ENCODE peak calls at places on chromosomes 12 and 14, in four cellular contexts. One of them, this sample, is unnamed.

GRCh38 chr14:95906591-95906990 is 30.0 kb downstream of the TUNAR start:
- DNase-seq in MM.1S: no peak
- DNase-seq in fibroblast of mammary gland: no peak
- DNase-seq in heart right ventricle: no peak
- DNase-seq in this sample: no peak

GRCh38 chr14:34781242-34781641 is 66.8 kb upstream of the CFL2 start:
- DNase-seq in MM.1S: no peak
- DNase-seq in fibroblast of mammary gland: peak
- DNase-seq in heart right ventricle: no peak
- DNase-seq in this sample: peak

GRCh38 chr12:52903285-52903854 is 1.5 kb downstream of the KRT8 start:
- DNase-seq in MM.1S: no peak
- DNase-seq in fibroblast of mammary gland: peak
- DNase-seq in heart right ventricle: peak
- DNase-seq in this sample: peak

GRCh38 chr14:102777711-102778615 is 714 bp downstream of the TRAF3 start:
- DNase-seq in MM.1S: peak
- DNase-seq in fibroblast of mammary gland: peak
- DNase-seq in heart right ventricle: peak
- DNase-seq in this sample: peak

GRCh38 chr12:110224379-110225304 is 56.4 kb upstream of the ATP2A2 start:
- DNase-seq in MM.1S: peak
- DNase-seq in fibroblast of mammary gland: peak
- DNase-seq in heart right ventricle: no peak
- DNase-seq in this sample: peak

GRCh38 chr14:102870246-102870645 is 52.2 kb upstream of the AMN start:
- DNase-seq in MM.1S: no peak
- DNase-seq in fibroblast of mammary gland: no peak
- DNase-seq in heart right ventricle: no peak
- DNase-seq in this sample: no peak

GRCh38 chr12:31874961-31875608 is 84.1 kb upstream of the RESF1 start:
- DNase-seq in MM.1S: peak
- DNase-seq in fibroblast of mammary gland: peak
- DNase-seq in heart right ventricle: peak
- DNase-seq in this sample: peak

GRCh38 chr12:114664661-114665320 is 19.2 kb downstream of the TBX3 start:
- DNase-seq in MM.1S: no peak
- DNase-seq in fibroblast of mammary gland: no peak
- DNase-seq in heart right ventricle: no peak
- DNase-seq in this sample: no peak

GRCh38 chr12:12880537-12880936 is 10.8 kb upstream of the GPRC5A start:
- DNase-seq in MM.1S: no peak
- DNase-seq in fibroblast of mammary gland: no peak
- DNase-seq in heart right ventricle: no peak
- DNase-seq in this sample: no peak

GRCh38 chr14:96238676-96239075 is 17.3 kb upstream of the BDKRB1 start:
- DNase-seq in MM.1S: no peak
- DNase-seq in fibroblast of mammary gland: no peak
- DNase-seq in heart right ventricle: no peak
- DNase-seq in this sample: no peak

GRCh38 chr12:51200806-51201205 is 17.1 kb downstream of the POU6F1 start:
- DNase-seq in MM.1S: no peak
- DNase-seq in fibroblast of mammary gland: peak
- DNase-seq in heart right ventricle: no peak
- DNase-seq in this sample: no peak

GRCh38 chr14:57038689-57039088 is 228.4 kb upstream of the OTX2 start:
- DNase-seq in MM.1S: no peak
- DNase-seq in fibroblast of mammary gland: no peak
- DNase-seq in heart right ventricle: no peak
- DNase-seq in this sample: no peak

GRCh38 chr12:51080136-51080535 is 3.3 kb downstream of the CSRNP2 start:
- DNase-seq in MM.1S: no peak
- DNase-seq in fibroblast of mammary gland: no peak
- DNase-seq in heart right ventricle: no peak
- DNase-seq in this sample: no peak

GRCh38 chr12:51855586-51856428 is 7.3 kb upstream of the FIGNL2 start:
- DNase-seq in MM.1S: no peak
- DNase-seq in fibroblast of mammary gland: peak
- DNase-seq in heart right ventricle: peak
- DNase-seq in this sample: no peak

GRCh38 chr12:49847161-49847560 is 4.3 kb upstream of the BCDIN3D start:
- DNase-seq in MM.1S: peak
- DNase-seq in fibroblast of mammary gland: no peak
- DNase-seq in heart right ventricle: no peak
- DNase-seq in this sample: no peak

GRCh38 chr12:124094188-124094587 is 121.2 kb downstream of the ZNF664 start:
- DNase-seq in MM.1S: no peak
- DNase-seq in fibroblast of mammary gland: no peak
- DNase-seq in heart right ventricle: no peak
- DNase-seq in this sample: no peak

GRCh38 chr12:1840561-1840960 is 20.2 kb downstream of the LRTM2 start:
- DNase-seq in MM.1S: no peak
- DNase-seq in fibroblast of mammary gland: no peak
- DNase-seq in heart right ventricle: no peak
- DNase-seq in this sample: no peak

GRCh38 chr12:92129609-92130008 is 16.0 kb downstream of the BTG1 start:
- DNase-seq in MM.1S: no peak
- DNase-seq in fibroblast of mammary gland: no peak
- DNase-seq in heart right ventricle: no peak
- DNase-seq in this sample: no peak

GRCh38 chr12:85445060-85445938 is 165.3 kb downstream of the ALX1 start:
- DNase-seq in MM.1S: no peak
- DNase-seq in fibroblast of mammary gland: no peak
- DNase-seq in heart right ventricle: no peak
- DNase-seq in this sample: no peak

GRCh38 chr14:72600551-72601330 is 293.2 kb downstream of the DPF3 start:
- DNase-seq in MM.1S: no peak
- DNase-seq in fibroblast of mammary gland: no peak
- DNase-seq in heart right ventricle: no peak
- DNase-seq in this sample: no peak

GRCh38 chr12:75606146-75606545 is 94.7 kb upstream of the KRR1 start:
- DNase-seq in MM.1S: no peak
- DNase-seq in fibroblast of mammary gland: peak
- DNase-seq in heart right ventricle: no peak
- DNase-seq in this sample: no peak

GRCh38 chr14:73125169-73125588 is 11.1 kb upstream of the PSEN1 start:
- DNase-seq in MM.1S: no peak
- DNase-seq in fibroblast of mammary gland: no peak
- DNase-seq in heart right ventricle: no peak
- DNase-seq in this sample: no peak

GRCh38 chr12:130565189-130565588 is 150.9 kb downstream of the RIMBP2 start:
- DNase-seq in MM.1S: no peak
- DNase-seq in fibroblast of mammary gland: no peak
- DNase-seq in heart right ventricle: no peak
- DNase-seq in this sample: no peak

GRCh38 chr12:101322480-101322879 is 42.6 kb downstream of the UTP20 start:
- DNase-seq in MM.1S: no peak
- DNase-seq in fibroblast of mammary gland: no peak
- DNase-seq in heart right ventricle: no peak
- DNase-seq in this sample: no peak

DNA sequence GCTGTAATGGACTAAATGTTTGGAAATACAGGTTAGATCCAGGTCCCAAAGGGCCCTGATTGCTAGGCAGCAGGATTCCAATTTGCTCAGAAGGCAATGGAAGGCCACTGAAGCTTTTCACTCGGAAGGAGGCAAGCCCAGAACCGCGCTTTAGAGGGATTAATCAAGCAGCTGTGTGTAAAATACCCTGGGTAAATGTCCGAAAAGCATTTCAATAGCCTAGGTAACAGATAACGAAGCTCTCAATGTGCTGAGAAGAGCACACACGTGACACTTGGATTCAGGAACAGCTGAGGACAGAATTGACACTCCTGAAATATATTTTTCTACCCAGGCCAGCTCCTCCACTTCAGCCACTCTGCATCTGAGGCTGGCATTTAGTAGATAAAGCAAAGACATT is 436.1 kb downstream of the TMEM132D start:
- DNase-seq in MM.1S: no peak
- DNase-seq in fibroblast of mammary gland: no peak
- DNase-seq in heart right ventricle: no peak
- DNase-seq in this sample: no peak
- TF ChIP-seq CTCF in MM.1S: no peak
- TF ChIP-seq CTCF in fibroblast of mammary gland: no peak
- TF ChIP-seq CTCF in heart right ventricle: no peak
- TF ChIP-seq CTCF in this sample: no peak

GRCh38 chr14:64702493-64703392 is 1.5 kb upstream of the PLEKHG3 start:
- DNase-seq in MM.1S: no peak
- DNase-seq in fibroblast of mammary gland: no peak
- DNase-seq in heart right ventricle: peak
- DNase-seq in this sample: peak
- H3K4me3 ChIP-seq in MM.1S: no peak
- H3K4me3 ChIP-seq in fibroblast of mammary gland: no peak
- H3K4me3 ChIP-seq in heart right ventricle: peak
- H3K4me3 ChIP-seq in this sample: peak

GRCh38 chr12:131591714-131592709 is 118.9 kb upstream of the SFSWAP start:
- DNase-seq in MM.1S: no peak
- DNase-seq in fibroblast of mammary gland: no peak
- DNase-seq in heart right ventricle: no peak
- DNase-seq in this sample: no peak
- TF ChIP-seq CTCF in MM.1S: no peak
- TF ChIP-seq CTCF in fibroblast of mammary gland: no peak
- TF ChIP-seq CTCF in heart right ventricle: no peak
- TF ChIP-seq CTCF in this sample: no peak

GRCh38 chr12:120347766-120348165 is 20.2 kb upstream of the PLA2G1B start:
- DNase-seq in MM.1S: no peak
- DNase-seq in fibroblast of mammary gland: no peak
- DNase-seq in heart right ventricle: no peak
- DNase-seq in this sample: no peak

GRCh38 chr12:120353556-120354317 is 15.2 kb downstream of the MSI1 start:
- DNase-seq in MM.1S: no peak
- DNase-seq in fibroblast of mammary gland: no peak
- DNase-seq in heart right ventricle: no peak
- DNase-seq in this sample: no peak

GRCh38 chr12:120353136-120353535 is 15.8 kb downstream of the MSI1 start:
- DNase-seq in MM.1S: no peak
- DNase-seq in fibroblast of mammary gland: no peak
- DNase-seq in heart right ventricle: no peak
- DNase-seq in this sample: no peak

GRCh38 chr12:120352117-120352516 is 16.8 kb downstream of the MSI1 start:
- DNase-seq in MM.1S: no peak
- DNase-seq in fibroblast of mammary gland: peak
- DNase-seq in heart right ventricle: no peak
- DNase-seq in this sample: peak

DNA sequence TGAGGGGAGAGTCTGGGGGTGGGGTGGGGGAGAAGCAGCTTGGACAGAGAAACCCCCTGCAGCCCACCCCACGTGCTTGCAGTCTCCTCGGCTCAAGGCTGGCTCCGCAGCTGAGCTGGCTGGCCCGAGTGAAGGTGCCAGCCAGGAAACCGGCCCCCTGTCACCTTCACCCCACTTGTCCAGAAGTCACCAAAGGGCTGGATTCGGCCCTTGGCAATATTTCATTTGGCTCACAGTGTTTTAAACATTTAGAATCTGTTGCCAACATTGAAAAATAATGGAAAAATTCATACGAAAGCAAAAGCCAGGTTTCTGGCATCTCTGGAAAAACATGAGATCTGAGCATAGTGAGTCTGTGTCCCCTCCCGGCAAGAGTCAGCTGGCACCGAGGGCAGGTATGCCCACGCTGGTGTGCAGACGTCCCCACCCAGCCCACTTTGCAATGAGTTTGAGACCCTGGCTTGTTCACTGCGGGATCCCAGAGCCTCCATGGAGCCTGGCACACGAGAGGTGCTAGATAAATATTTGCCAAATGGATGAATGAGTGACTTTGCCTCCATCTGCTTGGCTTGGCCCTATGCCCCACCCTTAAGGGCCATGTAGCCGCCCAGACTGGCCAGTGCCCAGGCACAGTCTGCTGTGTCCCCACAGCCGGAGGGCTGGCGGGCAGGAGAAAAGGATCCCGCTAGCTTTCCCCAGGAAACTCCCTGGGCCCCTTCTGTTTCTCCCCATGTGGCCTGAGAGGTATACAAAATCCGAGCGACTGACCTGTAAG is 18.2 kb downstream of the MSI1 start:
- DNase-seq in MM.1S: no peak
- DNase-seq in fibroblast of mammary gland: no peak
- DNase-seq in heart right ventricle: no peak
- DNase-seq in this sample: no peak
- H3K4me3 ChIP-seq in MM.1S: no peak
- H3K4me3 ChIP-seq in fibroblast of mammary gland: no peak
- H3K4me3 ChIP-seq in heart right ventricle: no peak
- H3K4me3 ChIP-seq in this sample: no peak

GRCh38 chr14:59018460-59018859 is 170.0 kb upstream of the DAAM1 start:
- DNase-seq in MM.1S: no peak
- DNase-seq in fibroblast of mammary gland: no peak
- DNase-seq in heart right ventricle: no peak
- DNase-seq in this sample: no peak

GRCh38 chr14:59022144-59022543 is 166.3 kb upstream of the DAAM1 start:
- DNase-seq in MM.1S: no peak
- DNase-seq in fibroblast of mammary gland: peak
- DNase-seq in heart right ventricle: no peak
- DNase-seq in this sample: peak

GRCh38 chr14:59017285-59017965 is 171.0 kb upstream of the DAAM1 start:
- DNase-seq in MM.1S: no peak
- DNase-seq in fibroblast of mammary gland: no peak
- DNase-seq in heart right ventricle: no peak
- DNase-seq in this sample: no peak

GRCh38 chr14:59018978-59019377 is 169.5 kb upstream of the DAAM1 start:
- DNase-seq in MM.1S: no peak
- DNase-seq in fibroblast of mammary gland: peak
- DNase-seq in heart right ventricle: no peak
- DNase-seq in this sample: peak

DNA sequence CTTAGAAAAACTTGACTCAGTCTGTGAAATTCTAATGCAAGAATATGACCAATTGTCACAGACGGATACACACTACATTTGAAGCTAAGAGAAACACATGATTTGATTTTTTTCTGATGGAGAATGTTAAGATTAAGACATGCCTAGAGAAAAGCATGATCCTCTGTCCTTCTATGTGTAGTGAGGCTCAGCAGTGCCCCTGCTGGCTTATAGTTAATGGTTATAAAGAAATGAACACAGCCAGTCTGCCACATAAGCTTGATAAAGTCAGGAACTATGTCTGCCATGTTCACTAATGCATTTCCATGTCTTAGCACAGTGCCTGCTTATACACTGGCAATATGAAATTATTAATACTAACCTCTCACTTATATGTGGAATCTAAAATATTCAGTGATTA is 168.1 kb upstream of the DAAM1 start:
- DNase-seq in MM.1S: no peak
- DNase-seq in fibroblast of mammary gland: peak
- DNase-seq in heart right ventricle: no peak
- DNase-seq in this sample: peak
- TF ChIP-seq CTCF in MM.1S: peak
- TF ChIP-seq CTCF in fibroblast of mammary gland: peak
- TF ChIP-seq CTCF in heart right ventricle: peak
- TF ChIP-seq CTCF in this sample: peak

GRCh38 chr12:71460318-71460717 is 20.7 kb downstream of the LGR5 start:
- DNase-seq in MM.1S: no peak
- DNase-seq in fibroblast of mammary gland: no peak
- DNase-seq in heart right ventricle: no peak
- DNase-seq in this sample: no peak

GRCh38 chr12:71456316-71456715 is 16.7 kb downstream of the LGR5 start:
- DNase-seq in MM.1S: no peak
- DNase-seq in fibroblast of mammary gland: no peak
- DNase-seq in heart right ventricle: no peak
- DNase-seq in this sample: no peak

GRCh38 chr12:71460850-71461609 is 21.4 kb downstream of the LGR5 start:
- DNase-seq in MM.1S: no peak
- DNase-seq in fibroblast of mammary gland: no peak
- DNase-seq in heart right ventricle: no peak
- DNase-seq in this sample: no peak

GRCh38 chr12:71455028-71455737 is 15.6 kb downstream of the LGR5 start:
- DNase-seq in MM.1S: no peak
- DNase-seq in fibroblast of mammary gland: no peak
- DNase-seq in heart right ventricle: no peak
- DNase-seq in this sample: no peak

GRCh38 chr12:71456990-71457389 is 17.4 kb downstream of the LGR5 start:
- DNase-seq in MM.1S: no peak
- DNase-seq in fibroblast of mammary gland: no peak
- DNase-seq in heart right ventricle: no peak
- DNase-seq in this sample: no peak
- H3K4me3 ChIP-seq in MM.1S: no peak
- H3K4me3 ChIP-seq in fibroblast of mammary gland: no peak
- H3K4me3 ChIP-seq in heart right ventricle: no peak
- H3K4me3 ChIP-seq in this sample: no peak